ENCODE peak calls at places on chromosomes 3 and 15, in six cellular contexts. One of them, this sample, is unnamed.

GRCh38 chr3:14224895-14225294 is 46.3 kb downstream of the LSM3 start:
- ATAC-seq in A549: no peak
- ATAC-seq in activated B cell treated with CpG ODN at 0.5 μM for 24 hours: no peak
- ATAC-seq in lower lobe of right lung: no peak
- ATAC-seq in activated T-cell treated with anti-CD3 and anti-CD28 coated beads, Interleukin-2, amount 50 U/mL, for 72 hours: no peak
- ATAC-seq in heart right ventricle: no peak
- ATAC-seq in this sample: no peak

GRCh38 chr15:45892182-45892581 is 257.4 kb downstream of the SQOR start:
- ATAC-seq in A549: no peak
- ATAC-seq in activated B cell treated with CpG ODN at 0.5 μM for 24 hours: no peak
- ATAC-seq in lower lobe of right lung: no peak
- ATAC-seq in activated T-cell treated with anti-CD3 and anti-CD28 coated beads, Interleukin-2, amount 50 U/mL, for 72 hours: no peak
- ATAC-seq in heart right ventricle: peak
- ATAC-seq in this sample: no peak

GRCh38 chr15:31480356-31481058 is 153.9 kb downstream of the KLF13 start:
- ATAC-seq in A549: no peak
- ATAC-seq in activated B cell treated with CpG ODN at 0.5 μM for 24 hours: no peak
- ATAC-seq in lower lobe of right lung: no peak
- ATAC-seq in activated T-cell treated with anti-CD3 and anti-CD28 coated beads, Interleukin-2, amount 50 U/mL, for 72 hours: no peak
- ATAC-seq in heart right ventricle: no peak
- ATAC-seq in this sample: no peak

GRCh38 chr3:50295553-50296166 is 3.4 kb upstream of the IFRD2 start:
- ATAC-seq in A549: no peak
- ATAC-seq in activated B cell treated with CpG ODN at 0.5 μM for 24 hours: no peak
- ATAC-seq in lower lobe of right lung: no peak
- ATAC-seq in activated T-cell treated with anti-CD3 and anti-CD28 coated beads, Interleukin-2, amount 50 U/mL, for 72 hours: no peak
- ATAC-seq in heart right ventricle: no peak
- ATAC-seq in this sample: no peak

GRCh38 chr3:119585193-119585592 is 5.9 kb downstream of the ADPRH start:
- ATAC-seq in A549: no peak
- ATAC-seq in activated B cell treated with CpG ODN at 0.5 μM for 24 hours: no peak
- ATAC-seq in lower lobe of right lung: no peak
- ATAC-seq in activated T-cell treated with anti-CD3 and anti-CD28 coated beads, Interleukin-2, amount 50 U/mL, for 72 hours: no peak
- ATAC-seq in heart right ventricle: no peak
- ATAC-seq in this sample: no peak

GRCh38 chr3:48826451-48826850 is 21.2 kb downstream of the PRKAR2A start:
- ATAC-seq in A549: no peak
- ATAC-seq in activated B cell treated with CpG ODN at 0.5 μM for 24 hours: peak
- ATAC-seq in lower lobe of right lung: no peak
- ATAC-seq in activated T-cell treated with anti-CD3 and anti-CD28 coated beads, Interleukin-2, amount 50 U/mL, for 72 hours: no peak
- ATAC-seq in heart right ventricle: no peak
- ATAC-seq in this sample: no peak

GRCh38 chr15:40103124-40103858 is 5.4 kb downstream of the BMF start:
- ATAC-seq in A549: no peak
- ATAC-seq in activated B cell treated with CpG ODN at 0.5 μM for 24 hours: no peak
- ATAC-seq in lower lobe of right lung: peak
- ATAC-seq in activated T-cell treated with anti-CD3 and anti-CD28 coated beads, Interleukin-2, amount 50 U/mL, for 72 hours: no peak
- ATAC-seq in heart right ventricle: peak
- ATAC-seq in this sample: peak

GRCh38 chr15:64151727-64152506 is at the start of gene SNX22:
- ATAC-seq in A549: peak
- ATAC-seq in activated B cell treated with CpG ODN at 0.5 μM for 24 hours: peak
- ATAC-seq in lower lobe of right lung: peak
- ATAC-seq in activated T-cell treated with anti-CD3 and anti-CD28 coated beads, Interleukin-2, amount 50 U/mL, for 72 hours: peak
- ATAC-seq in heart right ventricle: no peak
- ATAC-seq in this sample: no peak

GRCh38 chr15:97096303-97096835 is 765.9 kb downstream of the NR2F2 start:
- ATAC-seq in A549: no peak
- ATAC-seq in activated B cell treated with CpG ODN at 0.5 μM for 24 hours: no peak
- ATAC-seq in lower lobe of right lung: no peak
- ATAC-seq in activated T-cell treated with anti-CD3 and anti-CD28 coated beads, Interleukin-2, amount 50 U/mL, for 72 hours: no peak
- ATAC-seq in heart right ventricle: no peak
- ATAC-seq in this sample: no peak

GRCh38 chr3:57048052-57048671 is 12.3 kb upstream of the SPATA12 start:
- ATAC-seq in A549: no peak
- ATAC-seq in activated B cell treated with CpG ODN at 0.5 μM for 24 hours: no peak
- ATAC-seq in lower lobe of right lung: peak
- ATAC-seq in activated T-cell treated with anti-CD3 and anti-CD28 coated beads, Interleukin-2, amount 50 U/mL, for 72 hours: no peak
- ATAC-seq in heart right ventricle: peak
- ATAC-seq in this sample: peak

GRCh38 chr15:39153718-39154117 is 427.2 kb upstream of the THBS1 start:
- ATAC-seq in A549: no peak
- ATAC-seq in activated B cell treated with CpG ODN at 0.5 μM for 24 hours: no peak
- ATAC-seq in lower lobe of right lung: peak
- ATAC-seq in activated T-cell treated with anti-CD3 and anti-CD28 coated beads, Interleukin-2, amount 50 U/mL, for 72 hours: no peak
- ATAC-seq in heart right ventricle: no peak
- ATAC-seq in this sample: peak

GRCh38 chr3:196643201-196643749 is 3.8 kb downstream of the NRROS start:
- ATAC-seq in A549: no peak
- ATAC-seq in activated B cell treated with CpG ODN at 0.5 μM for 24 hours: peak
- ATAC-seq in lower lobe of right lung: peak
- ATAC-seq in activated T-cell treated with anti-CD3 and anti-CD28 coated beads, Interleukin-2, amount 50 U/mL, for 72 hours: peak
- ATAC-seq in heart right ventricle: peak
- ATAC-seq in this sample: peak

GRCh38 chr3:109927161-109927560 is 589.8 kb upstream of the DPPA4 start:
- ATAC-seq in A549: peak
- ATAC-seq in activated B cell treated with CpG ODN at 0.5 μM for 24 hours: no peak
- ATAC-seq in lower lobe of right lung: no peak
- ATAC-seq in activated T-cell treated with anti-CD3 and anti-CD28 coated beads, Interleukin-2, amount 50 U/mL, for 72 hours: peak
- ATAC-seq in heart right ventricle: no peak
- ATAC-seq in this sample: no peak

GRCh38 chr3:177835917-177836316 is 638.6 kb upstream of the TBL1XR1 start:
- ATAC-seq in A549: no peak
- ATAC-seq in activated B cell treated with CpG ODN at 0.5 μM for 24 hours: no peak
- ATAC-seq in lower lobe of right lung: peak
- ATAC-seq in activated T-cell treated with anti-CD3 and anti-CD28 coated beads, Interleukin-2, amount 50 U/mL, for 72 hours: peak
- ATAC-seq in heart right ventricle: peak
- ATAC-seq in this sample: peak

GRCh38 chr15:57333487-57333886 is 42.8 kb upstream of the CGNL1 start:
- ATAC-seq in A549: no peak
- ATAC-seq in activated B cell treated with CpG ODN at 0.5 μM for 24 hours: no peak
- ATAC-seq in lower lobe of right lung: peak
- ATAC-seq in activated T-cell treated with anti-CD3 and anti-CD28 coated beads, Interleukin-2, amount 50 U/mL, for 72 hours: no peak
- ATAC-seq in heart right ventricle: no peak
- ATAC-seq in this sample: no peak

GRCh38 chr3:69386535-69387385 is 872 bp upstream of the FRMD4B start:
- ATAC-seq in A549: peak
- ATAC-seq in activated B cell treated with CpG ODN at 0.5 μM for 24 hours: no peak
- ATAC-seq in lower lobe of right lung: no peak
- ATAC-seq in activated T-cell treated with anti-CD3 and anti-CD28 coated beads, Interleukin-2, amount 50 U/mL, for 72 hours: peak
- ATAC-seq in heart right ventricle: no peak
- ATAC-seq in this sample: no peak

GRCh38 chr15:89104172-89104564 is 15.9 kb downstream of the ABHD2 start:
- ATAC-seq in A549: no peak
- ATAC-seq in activated B cell treated with CpG ODN at 0.5 μM for 24 hours: no peak
- ATAC-seq in lower lobe of right lung: no peak
- ATAC-seq in activated T-cell treated with anti-CD3 and anti-CD28 coated beads, Interleukin-2, amount 50 U/mL, for 72 hours: no peak
- ATAC-seq in heart right ventricle: peak
- ATAC-seq in this sample: no peak

GRCh38 chr3:16992198-16992597 is 107.4 kb downstream of the PLCL2 start:
- ATAC-seq in A549: no peak
- ATAC-seq in activated B cell treated with CpG ODN at 0.5 μM for 24 hours: no peak
- ATAC-seq in lower lobe of right lung: no peak
- ATAC-seq in activated T-cell treated with anti-CD3 and anti-CD28 coated beads, Interleukin-2, amount 50 U/mL, for 72 hours: no peak
- ATAC-seq in heart right ventricle: peak
- ATAC-seq in this sample: no peak

GRCh38 chr3:18937574-18937973 is 210.7 kb upstream of the KCNH8 start:
- ATAC-seq in A549: no peak
- ATAC-seq in activated B cell treated with CpG ODN at 0.5 μM for 24 hours: no peak
- ATAC-seq in lower lobe of right lung: no peak
- ATAC-seq in activated T-cell treated with anti-CD3 and anti-CD28 coated beads, Interleukin-2, amount 50 U/mL, for 72 hours: no peak
- ATAC-seq in heart right ventricle: no peak
- ATAC-seq in this sample: no peak

GRCh38 chr3:17806201-17806600 is 63.8 kb upstream of the TBC1D5 start:
- ATAC-seq in A549: no peak
- ATAC-seq in activated B cell treated with CpG ODN at 0.5 μM for 24 hours: no peak
- ATAC-seq in lower lobe of right lung: peak
- ATAC-seq in activated T-cell treated with anti-CD3 and anti-CD28 coated beads, Interleukin-2, amount 50 U/mL, for 72 hours: peak
- ATAC-seq in heart right ventricle: no peak
- ATAC-seq in this sample: no peak

GRCh38 chr15:99606646-99607045 is 40.9 kb downstream of the MEF2A start:
- ATAC-seq in A549: no peak
- ATAC-seq in activated B cell treated with CpG ODN at 0.5 μM for 24 hours: peak
- ATAC-seq in lower lobe of right lung: no peak
- ATAC-seq in activated T-cell treated with anti-CD3 and anti-CD28 coated beads, Interleukin-2, amount 50 U/mL, for 72 hours: peak
- ATAC-seq in heart right ventricle: no peak
- ATAC-seq in this sample: no peak

GRCh38 chr3:46280105-46280797 is 38.0 kb downstream of the CCR3 start:
- ATAC-seq in A549: no peak
- ATAC-seq in activated B cell treated with CpG ODN at 0.5 μM for 24 hours: no peak
- ATAC-seq in lower lobe of right lung: peak
- ATAC-seq in activated T-cell treated with anti-CD3 and anti-CD28 coated beads, Interleukin-2, amount 50 U/mL, for 72 hours: peak
- ATAC-seq in heart right ventricle: no peak
- ATAC-seq in this sample: no peak

GRCh38 chr3:182910939-182911781 is 69.2 kb downstream of the DCUN1D1 start:
- ATAC-seq in A549: no peak
- ATAC-seq in activated B cell treated with CpG ODN at 0.5 μM for 24 hours: no peak
- ATAC-seq in lower lobe of right lung: no peak
- ATAC-seq in activated T-cell treated with anti-CD3 and anti-CD28 coated beads, Interleukin-2, amount 50 U/mL, for 72 hours: peak
- ATAC-seq in heart right ventricle: no peak
- ATAC-seq in this sample: no peak

GRCh38 chr3:160981217-160981938 is 123.8 kb downstream of the B3GALNT1 start:
- ATAC-seq in A549: no peak
- ATAC-seq in activated B cell treated with CpG ODN at 0.5 μM for 24 hours: peak
- ATAC-seq in lower lobe of right lung: peak
- ATAC-seq in activated T-cell treated with anti-CD3 and anti-CD28 coated beads, Interleukin-2, amount 50 U/mL, for 72 hours: peak
- ATAC-seq in heart right ventricle: peak
- ATAC-seq in this sample: peak

GRCh38 chr15:90230071-90230494 is 3.7 kb downstream of the CIB1 start:
- ATAC-seq in A549: no peak
- ATAC-seq in activated B cell treated with CpG ODN at 0.5 μM for 24 hours: no peak
- ATAC-seq in lower lobe of right lung: no peak
- ATAC-seq in activated T-cell treated with anti-CD3 and anti-CD28 coated beads, Interleukin-2, amount 50 U/mL, for 72 hours: no peak
- ATAC-seq in heart right ventricle: peak
- ATAC-seq in this sample: no peak

GRCh38 chr3:134974621-134975020 is 179.6 kb downstream of the EPHB1 start:
- ATAC-seq in A549: no peak
- ATAC-seq in activated B cell treated with CpG ODN at 0.5 μM for 24 hours: no peak
- ATAC-seq in lower lobe of right lung: no peak
- ATAC-seq in activated T-cell treated with anti-CD3 and anti-CD28 coated beads, Interleukin-2, amount 50 U/mL, for 72 hours: no peak
- ATAC-seq in heart right ventricle: no peak
- ATAC-seq in this sample: no peak

This sample was measured in gastroesophageal sphincter.